ENCODE peak calls at places on chromosomes 2 and 18, in six cellular contexts. One of them, this sample, is unnamed.

GRCh38 chr2:162153608-162154224 is 1.7 kb upstream of the GCG start:
- DNase-seq in CD4-positive, CD25-positive, alpha-beta regulatory T cell: peak
- DNase-seq in foreskin fibroblast: peak
- DNase-seq in stomach: peak
- DNase-seq in heart left ventricle: peak
- DNase-seq in naive thymus-derived CD4-positive, alpha-beta T cell: peak
- DNase-seq in this sample: peak

GRCh38 chr2:39492095-39492590 is 55.1 kb upstream of the MAP4K3 start:
- DNase-seq in CD4-positive, CD25-positive, alpha-beta regulatory T cell: peak
- DNase-seq in foreskin fibroblast: peak
- DNase-seq in stomach: no peak
- DNase-seq in heart left ventricle: no peak
- DNase-seq in naive thymus-derived CD4-positive, alpha-beta T cell: no peak
- DNase-seq in this sample: no peak

GRCh38 chr2:234038076-234038802 is 12.3 kb upstream of the SPP2 start:
- DNase-seq in CD4-positive, CD25-positive, alpha-beta regulatory T cell: no peak
- DNase-seq in foreskin fibroblast: peak
- DNase-seq in stomach: no peak
- DNase-seq in heart left ventricle: no peak
- DNase-seq in naive thymus-derived CD4-positive, alpha-beta T cell: no peak
- DNase-seq in this sample: no peak

GRCh38 chr2:73920577-73921545 is 5.8 kb upstream of the DGUOK start:
- DNase-seq in CD4-positive, CD25-positive, alpha-beta regulatory T cell: no peak
- DNase-seq in foreskin fibroblast: peak
- DNase-seq in stomach: peak
- DNase-seq in heart left ventricle: no peak
- DNase-seq in naive thymus-derived CD4-positive, alpha-beta T cell: peak
- DNase-seq in this sample: peak

GRCh38 chr2:172462393-172463381 is 35.3 kb downstream of the ITGA6 start:
- DNase-seq in CD4-positive, CD25-positive, alpha-beta regulatory T cell: peak
- DNase-seq in foreskin fibroblast: no peak
- DNase-seq in stomach: no peak
- DNase-seq in heart left ventricle: no peak
- DNase-seq in naive thymus-derived CD4-positive, alpha-beta T cell: peak
- DNase-seq in this sample: peak

GRCh38 chr2:25447018-25447417 is 105.3 kb upstream of the DNMT3A start:
- DNase-seq in CD4-positive, CD25-positive, alpha-beta regulatory T cell: no peak
- DNase-seq in foreskin fibroblast: no peak
- DNase-seq in stomach: no peak
- DNase-seq in heart left ventricle: no peak
- DNase-seq in naive thymus-derived CD4-positive, alpha-beta T cell: no peak
- DNase-seq in this sample: no peak

GRCh38 chr2:221347471-221347870 is 224.6 kb downstream of the EPHA4 start:
- DNase-seq in CD4-positive, CD25-positive, alpha-beta regulatory T cell: no peak
- DNase-seq in foreskin fibroblast: peak
- DNase-seq in stomach: no peak
- DNase-seq in heart left ventricle: no peak
- DNase-seq in naive thymus-derived CD4-positive, alpha-beta T cell: no peak
- DNase-seq in this sample: no peak

GRCh38 chr2:189261431-189261841 is 81.9 kb upstream of the COL5A2 start:
- DNase-seq in CD4-positive, CD25-positive, alpha-beta regulatory T cell: no peak
- DNase-seq in foreskin fibroblast: peak
- DNase-seq in stomach: no peak
- DNase-seq in heart left ventricle: no peak
- DNase-seq in naive thymus-derived CD4-positive, alpha-beta T cell: no peak
- DNase-seq in this sample: no peak

GRCh38 chr2:45177870-45178269 is 168.6 kb upstream of the SIX2 start:
- DNase-seq in CD4-positive, CD25-positive, alpha-beta regulatory T cell: no peak
- DNase-seq in foreskin fibroblast: peak
- DNase-seq in stomach: no peak
- DNase-seq in heart left ventricle: no peak
- DNase-seq in naive thymus-derived CD4-positive, alpha-beta T cell: no peak
- DNase-seq in this sample: no peak

GRCh38 chr2:109128466-109129355 is at the start of gene SH3RF3:
- DNase-seq in CD4-positive, CD25-positive, alpha-beta regulatory T cell: peak
- DNase-seq in foreskin fibroblast: peak
- DNase-seq in stomach: peak
- DNase-seq in heart left ventricle: peak
- DNase-seq in naive thymus-derived CD4-positive, alpha-beta T cell: peak
- DNase-seq in this sample: peak

GRCh38 chr2:24875901-24876300 is 44.1 kb downstream of the ADCY3 start:
- DNase-seq in CD4-positive, CD25-positive, alpha-beta regulatory T cell: no peak
- DNase-seq in foreskin fibroblast: no peak
- DNase-seq in stomach: no peak
- DNase-seq in heart left ventricle: no peak
- DNase-seq in naive thymus-derived CD4-positive, alpha-beta T cell: no peak
- DNase-seq in this sample: no peak

GRCh38 chr18:8097942-8098341 is 511.3 kb upstream of the RAB12 start:
- DNase-seq in CD4-positive, CD25-positive, alpha-beta regulatory T cell: no peak
- DNase-seq in foreskin fibroblast: no peak
- DNase-seq in stomach: no peak
- DNase-seq in heart left ventricle: no peak
- DNase-seq in naive thymus-derived CD4-positive, alpha-beta T cell: no peak
- DNase-seq in this sample: no peak

GRCh38 chr2:29115797-29116781 is 874 bp downstream of the CLIP4 start:
- DNase-seq in CD4-positive, CD25-positive, alpha-beta regulatory T cell: peak
- DNase-seq in foreskin fibroblast: peak
- DNase-seq in stomach: peak
- DNase-seq in heart left ventricle: peak
- DNase-seq in naive thymus-derived CD4-positive, alpha-beta T cell: peak
- DNase-seq in this sample: peak

GRCh38 chr2:217060516-217060915 is 200.7 kb upstream of the TNP1 start:
- DNase-seq in CD4-positive, CD25-positive, alpha-beta regulatory T cell: no peak
- DNase-seq in foreskin fibroblast: no peak
- DNase-seq in stomach: no peak
- DNase-seq in heart left ventricle: no peak
- DNase-seq in naive thymus-derived CD4-positive, alpha-beta T cell: no peak
- DNase-seq in this sample: no peak

GRCh38 chr2:106894545-106894944 is 8.6 kb upstream of the ST6GAL2 start:
- DNase-seq in CD4-positive, CD25-positive, alpha-beta regulatory T cell: no peak
- DNase-seq in foreskin fibroblast: no peak
- DNase-seq in stomach: no peak
- DNase-seq in heart left ventricle: no peak
- DNase-seq in naive thymus-derived CD4-positive, alpha-beta T cell: no peak
- DNase-seq in this sample: no peak

GRCh38 chr2:119366161-119366648 is 429 bp downstream of the C2orf76 start:
- DNase-seq in CD4-positive, CD25-positive, alpha-beta regulatory T cell: no peak
- DNase-seq in foreskin fibroblast: peak
- DNase-seq in stomach: no peak
- DNase-seq in heart left ventricle: no peak
- DNase-seq in naive thymus-derived CD4-positive, alpha-beta T cell: no peak
- DNase-seq in this sample: no peak

GRCh38 chr2:197008229-197008628 is 81.7 kb upstream of the PGAP1 start:
- DNase-seq in CD4-positive, CD25-positive, alpha-beta regulatory T cell: no peak
- DNase-seq in foreskin fibroblast: peak
- DNase-seq in stomach: no peak
- DNase-seq in heart left ventricle: no peak
- DNase-seq in naive thymus-derived CD4-positive, alpha-beta T cell: no peak
- DNase-seq in this sample: no peak

GRCh38 chr2:105570326-105570725 is 171.5 kb upstream of the FHL2 start:
- DNase-seq in CD4-positive, CD25-positive, alpha-beta regulatory T cell: no peak
- DNase-seq in foreskin fibroblast: no peak
- DNase-seq in stomach: no peak
- DNase-seq in heart left ventricle: no peak
- DNase-seq in naive thymus-derived CD4-positive, alpha-beta T cell: no peak
- DNase-seq in this sample: no peak

GRCh38 chr2:184611221-184612085 is 13.1 kb downstream of the ZNF804A start:
- DNase-seq in CD4-positive, CD25-positive, alpha-beta regulatory T cell: no peak
- DNase-seq in foreskin fibroblast: peak
- DNase-seq in stomach: no peak
- DNase-seq in heart left ventricle: no peak
- DNase-seq in naive thymus-derived CD4-positive, alpha-beta T cell: no peak
- DNase-seq in this sample: no peak

GRCh38 chr2:68248361-68248760 is 4.0 kb downstream of the PPP3R1 start:
- DNase-seq in CD4-positive, CD25-positive, alpha-beta regulatory T cell: no peak
- DNase-seq in foreskin fibroblast: no peak
- DNase-seq in stomach: no peak
- DNase-seq in heart left ventricle: no peak
- DNase-seq in naive thymus-derived CD4-positive, alpha-beta T cell: no peak
- DNase-seq in this sample: no peak

GRCh38 chr18:37769846-37770245 is 204.2 kb upstream of the CELF4 start:
- DNase-seq in CD4-positive, CD25-positive, alpha-beta regulatory T cell: no peak
- DNase-seq in foreskin fibroblast: no peak
- DNase-seq in stomach: no peak
- DNase-seq in heart left ventricle: no peak
- DNase-seq in naive thymus-derived CD4-positive, alpha-beta T cell: no peak
- DNase-seq in this sample: no peak

GRCh38 chr2:28408764-28409599 is 16.3 kb downstream of the FOSL2 start:
- DNase-seq in CD4-positive, CD25-positive, alpha-beta regulatory T cell: peak
- DNase-seq in foreskin fibroblast: peak
- DNase-seq in stomach: no peak
- DNase-seq in heart left ventricle: no peak
- DNase-seq in naive thymus-derived CD4-positive, alpha-beta T cell: peak
- DNase-seq in this sample: no peak

GRCh38 chr2:43518182-43518581 is 77.7 kb downstream of the THADA start:
- DNase-seq in CD4-positive, CD25-positive, alpha-beta regulatory T cell: no peak
- DNase-seq in foreskin fibroblast: peak
- DNase-seq in stomach: no peak
- DNase-seq in heart left ventricle: no peak
- DNase-seq in naive thymus-derived CD4-positive, alpha-beta T cell: no peak
- DNase-seq in this sample: no peak

GRCh38 chr18:42053188-42053781 is 98.3 kb downstream of the PIK3C3 start:
- DNase-seq in CD4-positive, CD25-positive, alpha-beta regulatory T cell: peak
- DNase-seq in foreskin fibroblast: peak
- DNase-seq in stomach: peak
- DNase-seq in heart left ventricle: peak
- DNase-seq in naive thymus-derived CD4-positive, alpha-beta T cell: peak
- DNase-seq in this sample: peak

GRCh38 chr2:167862787-167863186 is 384.6 kb downstream of the STK39 start:
- DNase-seq in CD4-positive, CD25-positive, alpha-beta regulatory T cell: no peak
- DNase-seq in foreskin fibroblast: peak
- DNase-seq in stomach: no peak
- DNase-seq in heart left ventricle: no peak
- DNase-seq in naive thymus-derived CD4-positive, alpha-beta T cell: no peak
- DNase-seq in this sample: no peak

DNA sequence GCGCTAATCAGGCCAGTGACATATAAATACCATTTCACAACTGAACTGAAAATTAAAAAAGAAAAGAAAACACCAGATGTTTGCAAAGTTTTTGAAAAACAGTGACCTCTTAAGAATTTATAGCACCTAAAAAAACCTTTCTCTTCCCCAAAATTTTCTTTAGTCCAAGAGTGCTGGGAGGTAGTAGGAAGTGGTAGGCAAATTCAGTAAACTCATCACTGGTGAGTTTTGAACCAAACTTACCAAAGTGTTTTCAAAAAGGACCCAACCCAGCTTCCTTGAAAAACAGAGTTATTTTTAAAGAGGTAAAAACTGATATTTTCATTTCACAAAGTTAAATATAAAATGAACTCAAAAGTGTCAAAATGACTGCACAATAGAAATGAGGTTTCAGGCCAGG is 90.4 kb downstream of the TMEM247 start:
- DNase-seq in CD4-positive, CD25-positive, alpha-beta regulatory T cell: no peak
- DNase-seq in foreskin fibroblast: no peak
- DNase-seq in stomach: no peak
- DNase-seq in heart left ventricle: no peak
- DNase-seq in naive thymus-derived CD4-positive, alpha-beta T cell: no peak
- DNase-seq in this sample: no peak
- H3K4me3 ChIP-seq in CD4-positive, CD25-positive, alpha-beta regulatory T cell: no peak
- H3K4me3 ChIP-seq in foreskin fibroblast: no peak
- H3K4me3 ChIP-seq in stomach: no peak
- H3K4me3 ChIP-seq in heart left ventricle: no peak
- H3K4me3 ChIP-seq in naive thymus-derived CD4-positive, alpha-beta T cell: no peak
- H3K4me3 ChIP-seq in this sample: no peak

GRCh38 chr18:33820517-33821368 is 242.7 kb downstream of the ASXL3 start:
- DNase-seq in CD4-positive, CD25-positive, alpha-beta regulatory T cell: no peak
- DNase-seq in foreskin fibroblast: no peak
- DNase-seq in stomach: no peak
- DNase-seq in heart left ventricle: no peak
- DNase-seq in naive thymus-derived CD4-positive, alpha-beta T cell: no peak
- DNase-seq in this sample: no peak
- H3K4me3 ChIP-seq in CD4-positive, CD25-positive, alpha-beta regulatory T cell: no peak
- H3K4me3 ChIP-seq in foreskin fibroblast: no peak
- H3K4me3 ChIP-seq in stomach: peak
- H3K4me3 ChIP-seq in heart left ventricle: no peak
- H3K4me3 ChIP-seq in naive thymus-derived CD4-positive, alpha-beta T cell: no peak
- H3K4me3 ChIP-seq in this sample: no peak

DNA sequence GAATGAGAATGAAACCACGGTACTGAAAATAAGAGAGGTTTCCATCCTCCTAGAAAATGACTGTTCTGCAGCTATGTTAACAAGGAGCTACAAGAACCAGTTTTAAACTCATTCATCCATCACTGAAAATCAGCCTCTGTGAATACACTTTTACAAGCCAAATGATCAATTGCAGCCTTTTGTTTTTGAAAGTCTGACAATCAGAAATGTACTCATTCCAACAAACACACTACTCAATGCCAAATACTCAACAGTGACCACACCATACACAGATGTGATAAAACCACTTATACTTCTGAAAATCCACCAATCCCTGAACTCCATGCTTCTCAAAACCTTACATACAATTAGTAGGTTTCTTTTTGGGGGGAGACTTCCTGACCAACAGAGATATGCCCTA is 663.9 kb upstream of the CHAC2 start:
- DNase-seq in CD4-positive, CD25-positive, alpha-beta regulatory T cell: no peak
- DNase-seq in foreskin fibroblast: peak
- DNase-seq in stomach: no peak
- DNase-seq in heart left ventricle: no peak
- DNase-seq in naive thymus-derived CD4-positive, alpha-beta T cell: no peak
- DNase-seq in this sample: no peak
- H3K4me3 ChIP-seq in CD4-positive, CD25-positive, alpha-beta regulatory T cell: no peak
- H3K4me3 ChIP-seq in foreskin fibroblast: no peak
- H3K4me3 ChIP-seq in stomach: no peak
- H3K4me3 ChIP-seq in heart left ventricle: no peak
- H3K4me3 ChIP-seq in naive thymus-derived CD4-positive, alpha-beta T cell: no peak
- H3K4me3 ChIP-seq in this sample: no peak

GRCh38 chr2:181745796-181746540 is 65.7 kb upstream of the NEUROD1 start:
- DNase-seq in CD4-positive, CD25-positive, alpha-beta regulatory T cell: no peak
- DNase-seq in foreskin fibroblast: no peak
- DNase-seq in stomach: no peak
- DNase-seq in heart left ventricle: no peak
- DNase-seq in naive thymus-derived CD4-positive, alpha-beta T cell: no peak
- DNase-seq in this sample: no peak
- H3K4me3 ChIP-seq in CD4-positive, CD25-positive, alpha-beta regulatory T cell: no peak
- H3K4me3 ChIP-seq in foreskin fibroblast: no peak
- H3K4me3 ChIP-seq in stomach: no peak
- H3K4me3 ChIP-seq in heart left ventricle: no peak
- H3K4me3 ChIP-seq in naive thymus-derived CD4-positive, alpha-beta T cell: no peak
- H3K4me3 ChIP-seq in this sample: no peak

DNA sequence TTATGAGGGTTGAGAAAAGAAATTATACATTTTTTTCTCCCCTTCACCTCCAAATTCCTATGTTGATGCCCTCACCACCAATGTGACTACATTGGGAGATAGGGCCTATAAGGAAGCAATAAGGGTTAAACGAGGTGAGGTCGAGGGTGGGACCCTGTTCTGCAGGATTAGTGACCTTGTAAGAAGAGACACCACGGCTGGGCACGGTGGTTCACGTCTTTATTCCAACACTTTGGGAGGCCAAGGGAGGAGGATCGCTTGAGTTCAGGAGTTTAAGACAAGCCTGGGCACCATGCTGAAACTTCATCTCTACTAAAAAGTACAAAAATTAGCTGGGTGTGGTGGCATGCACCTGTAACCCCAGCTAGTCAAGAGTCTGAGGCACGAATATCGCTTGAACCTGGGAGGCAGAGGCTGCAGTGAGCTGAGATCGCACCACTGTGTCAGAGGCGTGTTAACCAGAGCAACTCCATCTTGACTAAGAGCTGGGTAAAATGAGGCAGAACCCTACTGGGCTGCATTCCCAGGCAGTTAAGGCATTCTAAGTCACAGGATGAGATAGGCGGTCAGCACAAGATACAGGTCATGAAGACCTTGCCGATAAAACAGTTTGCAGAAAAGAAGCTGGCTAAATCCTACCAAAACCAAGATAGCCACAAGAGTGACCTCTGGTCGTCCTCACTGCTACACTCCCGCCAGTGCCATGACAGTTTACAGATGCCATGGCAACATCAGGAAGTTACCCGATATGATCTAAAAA is 76.9 kb downstream of the NCAPH start:
- DNase-seq in CD4-positive, CD25-positive, alpha-beta regulatory T cell: no peak
- DNase-seq in foreskin fibroblast: no peak
- DNase-seq in stomach: no peak
- DNase-seq in heart left ventricle: no peak
- DNase-seq in naive thymus-derived CD4-positive, alpha-beta T cell: no peak
- DNase-seq in this sample: no peak
- H3K4me3 ChIP-seq in CD4-positive, CD25-positive, alpha-beta regulatory T cell: no peak
- H3K4me3 ChIP-seq in foreskin fibroblast: peak
- H3K4me3 ChIP-seq in stomach: peak
- H3K4me3 ChIP-seq in heart left ventricle: peak
- H3K4me3 ChIP-seq in naive thymus-derived CD4-positive, alpha-beta T cell: no peak
- H3K4me3 ChIP-seq in this sample: no peak

This sample was measured in DND-41.